ENCODE peak calls at places on chromosomes 16 and 17, in ten cellular contexts. R, Q, X, P, N, K, V, Y, W and J are unnamed samples.
A peak's percentile ranks its signal among the peaks of the same experiment; 100 is the strongest.

GRCh38 chr16:55976815-55977214 is 101.6 kb upstream of the CES5A start:
- DNase-seq in K (no peak), Y (no peak), X (no peak), V (no peak), P (no peak), W (no peak), N (no peak), R (no peak), Q (no peak), J (no peak)

GRCh38 chr17:81711814-81712467 is at the start of gene SLC25A10:
- DNase-seq in K (peak; percentile 71), P (peak; percentile 63), Q (peak; percentile 76), Y (peak; percentile 89), V (peak; percentile 88), X (peak; percentile 51), N (peak; percentile 69), W (peak; percentile 74), R (peak; percentile 63), J (peak; percentile 81)

GRCh38 chr17:56785997-56786680 is 47.6 kb downstream of the C17orf67 start:
- DNase-seq in W (no peak), P (no peak), Y (no peak), K (no peak), Q (no peak), R (no peak), X (no peak), V (no peak), N (no peak), J (no peak)

GRCh38 chr16:48895142-48895541 is 285.2 kb upstream of the N4BP1 start:
- DNase-seq in N (no peak), R (no peak), W (no peak), Y (no peak), K (no peak), X (no peak), P (no peak), V (no peak), Q (no peak), J (no peak)

GRCh38 chr16:72094266-72094610 is 591 bp downstream of the DHX38 start:
- DNase-seq in Y (no peak), P (no peak), V (peak; percentile 35), X (no peak), N (no peak), R (no peak), K (no peak), Q (peak; percentile 8), W (peak; percentile 12), J (no peak)

GRCh38 chr16:160691-161190 is 5.0 kb upstream of the HBM start:
- DNase-seq in X (no peak), W (no peak), V (no peak), P (no peak), R (no peak), Y (no peak), N (no peak), K (no peak), Q (no peak), J (no peak)

GRCh38 chr17:81039854-81040758 is 5.2 kb downstream of the BAIAP2 start:
- DNase-seq in Q (no peak), Y (no peak), W (peak; percentile 71), K (no peak), P (peak; percentile 62), R (peak; percentile 71), N (peak; percentile 43), X (peak; percentile 74), V (no peak), J (peak; percentile 74)

GRCh38 chr17:51455211-51455610 is 194.9 kb downstream of the UTP18 start:
- DNase-seq in V (no peak), R (no peak), N (no peak), P (no peak), Q (no peak), W (no peak), K (no peak), X (no peak), Y (no peak), J (no peak)

GRCh38 chr16:86085161-86085611 is 186.2 kb downstream of the IRF8 start:
- DNase-seq in K (no peak), Y (no peak), V (no peak), N (no peak), Q (no peak), R (no peak), P (no peak), W (no peak), X (no peak), J (no peak)

GRCh38 chr16:10256855-10257641 is 74.8 kb upstream of the GRIN2A start:
- DNase-seq in K (peak; percentile 10), W (peak; percentile 18), V (peak; percentile 19), Q (peak; percentile 24), X (no peak), R (peak; percentile 20), P (peak; percentile 25), N (peak; percentile 35), Y (peak; percentile 31), J (no peak)